ENCODE peak calls at places on chromosomes 16 and 17, in five cellular contexts. Z is CD8-positive, alpha-beta memory T cell; D is mammary epithelial cell; R is trophoblast cell; T is heart right ventricle. G is an unnamed sample. For H3K4me1, the result is how much of the 10 kb centered on the place peaks cover.

GRCh38 chr16:82824408-82824807 is 197.6 kb downstream of the CDH13 start:
- DNase-seq in T (no peak), R (no peak), D (peak), Z (no peak), G (no peak)

GRCh38 chr17:76697702-76698465 is 12.9 kb downstream of the MXRA7 start:
- DNase-seq in R (no peak), Z (no peak), T (no peak), D (no peak), G (no peak)

GRCh38 chr16:67304006-67304405 is 22.5 kb downstream of the KCTD19 start:
- DNase-seq in Z (no peak), D (peak), T (no peak), R (peak), G (no peak)

GRCh38 chr17:49249890-49250522 is 19.4 kb upstream of the PHOSPHO1 start:
- DNase-seq in D (no peak), Z (no peak), T (no peak), R (peak), G (no peak)

GRCh38 chr17:74474043-74474792 is 7.8 kb downstream of the CD300A start:
- DNase-seq in D (no peak), R (no peak), Z (no peak), T (no peak), G (no peak)

GRCh38 chr16:88790312-88791150 is 5.5 kb upstream of the PIEZO1 start:
- DNase-seq in T (peak), Z (peak), D (no peak), R (no peak), G (no peak)

GRCh38 chr16:22252317-22252716 is 44.9 kb upstream of the POLR3E start:
- DNase-seq in Z (no peak), R (no peak), T (no peak), D (no peak), G (no peak)

GRCh38 chr16:31427441-31428276 is 501 bp downstream of the COX6A2 start:
- DNase-seq in Z (peak), T (peak), D (no peak), R (peak), G (peak)

GRCh38 chr17:74150428-74151025 is 53.0 kb upstream of the RPL38 start:
- DNase-seq in T (no peak), R (no peak), D (no peak), Z (no peak), G (no peak)

GRCh38 chr17:80892019-80892855 is 99.4 kb upstream of the CHMP6 start:
- DNase-seq in D (peak), Z (peak), R (peak), T (peak), G (peak)

GRCh38 chr17:20053343-20053964 is 44.3 kb downstream of the SPECC1 start:
- DNase-seq in Z (no peak), R (no peak), D (no peak), T (no peak), G (no peak)

GRCh38 chr16:46427340-46428107 is 193.7 kb downstream of the SHCBP1 start:
- DNase-seq in T (peak), R (no peak), Z (no peak), D (no peak), G (no peak)

DNA sequence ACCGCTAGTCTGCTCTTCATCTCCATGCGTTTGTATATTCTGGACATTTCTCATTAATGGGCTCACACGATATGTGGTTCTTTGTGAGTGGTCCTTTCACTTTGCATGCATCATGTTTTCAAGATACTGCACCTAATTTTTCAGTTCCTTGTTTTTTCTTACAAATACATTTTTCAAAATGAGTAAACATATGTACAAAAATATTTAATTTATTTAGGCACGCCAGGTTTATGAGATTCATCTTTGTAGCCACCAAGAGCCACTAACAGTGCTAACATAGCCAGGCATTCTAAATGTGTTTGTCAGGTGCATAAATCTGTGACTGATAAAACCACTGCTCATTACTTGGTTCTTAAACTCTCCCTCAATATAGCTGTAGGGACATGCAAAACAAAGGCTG is 375.3 kb downstream of the WWOX start:
- DNase-seq in T (no peak), D (no peak), Z (no peak), R (no peak), G (no peak)
- H3K4me1 ChIP-seq in T (under half), D (under half), Z (under half), R (under half), G (under half)

GRCh38 chr16:11990672-11991390 is 14.3 kb downstream of the SNX29 start:
- DNase-seq in D (no peak), R (no peak), T (no peak), Z (no peak), G (no peak)

GRCh38 chr16:11992008-11992584 is 15.6 kb downstream of the SNX29 start:
- DNase-seq in D (no peak), T (no peak), Z (no peak), R (no peak), G (no peak)

GRCh38 chr16:11994187-11995119 is 17.9 kb downstream of the SNX29 start:
- DNase-seq in T (no peak), R (peak), D (peak), Z (no peak), G (no peak)

GRCh38 chr16:11989238-11990160 is 13.0 kb downstream of the SNX29 start:
- DNase-seq in Z (no peak), R (no peak), T (no peak), D (no peak), G (no peak)

DNA sequence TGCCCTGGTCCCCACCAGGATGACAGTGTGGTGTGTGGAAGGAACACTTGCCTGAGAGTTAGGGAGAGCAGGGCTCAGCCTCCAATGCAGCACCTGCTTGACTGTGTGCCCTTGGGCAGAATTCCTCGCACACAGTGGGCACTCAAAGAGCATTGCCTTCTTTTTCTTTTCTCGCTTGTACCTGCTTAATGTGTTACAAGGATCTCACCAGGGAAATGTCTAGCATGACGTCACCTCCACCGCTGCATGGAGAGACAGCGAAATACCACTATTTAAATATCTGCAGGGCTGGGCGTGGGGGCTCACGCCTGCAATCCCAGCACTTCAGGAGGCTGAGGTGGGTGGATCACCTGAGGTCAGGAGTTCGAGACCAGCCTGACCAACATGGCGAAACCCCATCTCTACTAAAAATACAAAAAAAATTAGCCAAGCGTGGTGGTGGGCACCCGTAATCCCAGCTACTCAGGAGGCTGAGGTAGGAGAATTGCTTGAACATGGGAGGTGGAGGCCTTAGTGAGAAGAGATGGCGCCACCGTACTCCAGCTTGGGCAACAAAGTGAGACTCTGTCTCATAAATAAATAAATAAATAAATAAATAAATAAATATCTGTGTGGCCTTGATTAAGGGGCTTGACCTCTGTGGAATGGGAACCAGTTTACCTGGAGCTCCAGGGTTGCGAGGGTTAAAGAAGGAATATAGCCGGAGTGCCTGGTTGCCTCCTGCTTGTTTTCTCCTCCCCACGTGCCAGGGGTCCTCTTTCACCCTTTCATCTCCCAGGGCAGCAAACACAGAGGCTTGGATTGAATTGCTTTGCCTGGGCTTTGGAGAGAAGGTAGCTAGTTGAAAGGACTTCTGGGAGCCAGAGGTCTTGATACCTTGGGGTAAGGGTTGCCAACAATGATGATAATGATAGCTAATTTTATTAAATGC is 16.3 kb downstream of the SNX29 start:
- DNase-seq in R (peak), T (no peak), D (no peak), Z (no peak), G (no peak)
- H3K4me1 ChIP-seq in R (under half), T (under half), D (under half), Z (under half), G (under half)

DNA sequence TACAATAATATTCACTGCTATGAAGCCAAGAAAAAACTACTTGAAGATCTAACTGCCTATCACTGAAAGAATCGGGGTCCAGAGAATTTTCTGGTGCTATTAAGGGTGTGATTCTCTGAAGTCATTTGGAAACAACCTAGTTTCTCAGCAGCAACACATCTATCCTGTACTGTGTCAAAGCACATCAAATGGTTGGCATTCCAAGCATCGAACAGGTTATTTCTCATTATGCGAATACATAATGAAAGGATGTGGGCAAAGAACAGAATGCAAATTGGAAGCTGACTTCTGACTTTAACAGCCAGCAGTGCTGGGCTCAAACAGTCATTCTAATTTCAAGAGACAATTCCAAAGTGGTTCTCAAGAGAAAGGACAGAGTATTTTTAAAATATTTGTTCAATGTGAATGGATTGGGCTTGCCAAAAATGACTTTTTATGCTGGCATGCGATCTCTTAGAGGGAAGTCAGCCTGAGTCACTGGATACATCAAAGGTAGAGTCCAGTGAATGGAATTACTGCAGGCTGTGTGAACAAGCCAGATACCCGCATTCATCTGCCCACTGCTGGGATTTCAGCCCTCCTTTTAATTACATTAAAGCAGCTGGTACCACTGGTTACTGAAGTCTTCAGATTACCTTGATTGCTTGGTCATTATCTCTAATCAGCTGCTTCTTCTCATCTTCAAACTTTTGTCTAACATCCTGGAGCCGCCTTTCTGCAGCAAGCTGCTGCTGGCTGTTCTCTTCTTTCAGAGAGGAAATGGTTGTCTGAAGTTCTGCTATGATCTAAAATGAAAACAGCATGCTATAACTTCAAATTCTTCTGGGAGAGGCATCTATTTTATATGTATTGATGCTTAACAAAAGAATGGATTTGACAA is 181.2 kb upstream of the AXIN2 start:
- DNase-seq in T (no peak), D (peak), Z (no peak), R (peak), G (no peak)
- H3K4me1 ChIP-seq in T (under half), D (under half), Z (under half), R (under half), G (under half)

DNA sequence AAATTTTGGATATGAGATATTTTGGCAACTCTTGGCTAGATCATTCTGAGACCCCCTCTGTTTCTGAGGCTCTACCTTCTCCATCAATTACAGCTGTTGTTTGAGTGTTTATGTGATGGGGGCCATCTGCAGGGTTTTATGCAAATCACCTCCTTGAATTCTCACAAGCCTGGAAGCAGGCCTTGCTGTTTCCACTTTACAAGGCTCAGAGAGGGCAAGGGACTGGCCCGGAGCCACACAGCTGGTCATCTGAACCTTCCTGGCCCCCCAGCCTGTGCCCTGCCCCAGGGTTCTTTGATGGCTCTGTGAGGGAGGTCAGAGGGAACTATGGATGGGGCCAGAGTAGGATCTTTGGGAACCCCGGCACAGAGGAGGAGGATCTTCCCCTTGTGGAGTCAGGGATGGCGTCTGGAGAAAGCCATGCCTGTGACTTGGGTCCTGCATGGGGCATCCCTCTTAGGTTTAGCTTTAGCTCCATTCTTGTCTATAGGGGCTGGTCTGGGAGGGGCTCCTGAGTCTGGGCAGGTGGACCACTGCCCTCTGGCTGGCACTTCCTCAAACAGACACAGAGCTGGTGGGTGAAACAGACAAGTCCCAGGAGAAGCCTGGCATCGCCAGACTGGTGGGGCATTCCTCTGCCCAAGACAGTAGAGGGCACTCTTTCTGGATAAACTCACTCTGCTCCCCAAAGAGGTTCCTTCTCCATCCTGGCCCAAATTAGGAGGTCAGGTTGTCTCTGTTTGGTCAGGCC is 26.2 kb downstream of the IL21R start:
- DNase-seq in T (no peak), Z (no peak), R (no peak), D (no peak), G (no peak)
- H3K4me1 ChIP-seq in T (under half), Z (under half), R (under half), D (under half), G (under half)

GRCh38 chr16:79451196-79451816 is 149.2 kb downstream of the MAF start:
- DNase-seq in T (no peak), Z (no peak), R (no peak), D (no peak), G (no peak)
- H3K4me1 ChIP-seq in T (under half), Z (under half), R (under half), D (under half), G (under half)

GRCh38 chr17:21359483-21359840 is 16.7 kb upstream of the KCNJ12 start:
- DNase-seq in Z (no peak), R (no peak), D (no peak), T (no peak), G (no peak)

GRCh38 chr17:21358185-21358584 is 18.0 kb upstream of the KCNJ12 start:
- DNase-seq in D (no peak), R (no peak), Z (no peak), T (no peak), G (no peak)

GRCh38 chr17:21357696-21358095 is 18.5 kb upstream of the KCNJ12 start:
- DNase-seq in R (no peak), Z (no peak), T (no peak), D (no peak), G (no peak)

GRCh38 chr17:21360048-21360447 is 16.1 kb upstream of the KCNJ12 start:
- DNase-seq in R (no peak), Z (no peak), T (no peak), D (no peak), G (no peak)

GRCh38 chr17:21358682-21359482 is 17.3 kb upstream of the KCNJ12 start:
- DNase-seq in T (peak), R (no peak), Z (no peak), D (no peak), G (no peak)
- H3K4me1 ChIP-seq in T (under half), R (under half), Z (under half), D (under half), G (under half)

GRCh38 chr16:70649300-70649699 is 2.9 kb downstream of the IL34 start:
- DNase-seq in T (no peak), Z (no peak), D (no peak), R (peak), G (no peak)
- H3K4me1 ChIP-seq in T (under half), Z (under half), D (under half), R (under half), G (under half)

GRCh38 chr17:37493249-37494027 is 3.7 kb downstream of the DUSP14 start:
- DNase-seq in R (peak), T (no peak), Z (no peak), D (peak), G (no peak)

GRCh38 chr17:37494401-37494831 is 4.7 kb downstream of the DUSP14 start:
- DNase-seq in Z (no peak), T (no peak), D (no peak), R (no peak), G (no peak)

GRCh38 chr17:37490022-37490587 is 414 bp downstream of the DUSP14 start:
- DNase-seq in Z (peak), R (peak), D (peak), T (peak), G (peak)

GRCh38 chr17:37490638-37491614 is 1.2 kb downstream of the DUSP14 start:
- DNase-seq in R (peak), Z (peak), D (peak), T (no peak), G (peak)

DNA sequence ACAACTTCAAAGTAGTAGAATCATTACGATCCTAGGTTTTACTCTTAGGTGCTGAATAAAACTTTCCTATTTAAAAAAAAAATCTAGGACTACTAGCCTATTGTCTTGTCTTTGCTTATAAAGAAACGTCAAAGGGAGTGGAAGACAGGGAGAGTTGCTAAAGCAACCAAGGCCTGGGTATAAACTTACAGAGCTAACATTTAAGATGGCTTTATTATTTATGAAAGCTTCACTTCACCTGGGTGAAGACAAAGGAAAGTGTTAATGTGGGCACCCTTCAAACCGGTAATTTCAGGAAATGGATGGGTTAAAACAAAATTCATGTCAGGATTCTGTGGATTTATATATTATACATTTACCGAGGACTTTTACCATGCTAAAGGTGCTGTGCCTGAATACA is 2.5 kb downstream of the DUSP14 start:
- DNase-seq in T (no peak), R (no peak), Z (no peak), D (no peak), G (no peak)
- H3K4me1 ChIP-seq in T (under half), R (under half), Z (under half), D (under half), G (under half)

G was measured in ovary.